ENCODE peak calls at places on chromosomes 16 and 17, in nine cellular contexts. U is esophagus squamous epithelium, V is RWPE1, A is lung, O is HFFc6, Q is GM13977, S is AG10803, B is choroid plexus epithelial cell, J is OCI-LY7. P is an unnamed sample.

GRCh38 chr17:57599271-57600045 is 145.6 kb downstream of the CCDC182 start:
- DNase-seq in U (no peak), V (no peak), A (no peak), O (no peak), Q (no peak), S (no peak), B (no peak), J (peak), P (no peak)

GRCh38 chr16:19095699-19096098 is 18.1 kb upstream of the ITPRIPL2 start:
- DNase-seq in U (no peak), V (peak), A (no peak), O (no peak), Q (peak), S (no peak), B (peak), J (no peak), P (peak)

GRCh38 chr17:50781167-50781566 is 13.8 kb upstream of the ANKRD40CL start:
- DNase-seq in U (no peak), V (no peak), A (no peak), O (no peak), Q (no peak), S (no peak), B (no peak), J (no peak), P (no peak)

GRCh38 chr17:50493744-50494143 is 14.5 kb upstream of the MYCBPAP start:
- DNase-seq in U (no peak), V (no peak), A (no peak), O (no peak), Q (no peak), S (no peak), B (no peak), J (no peak), P (no peak)

GRCh38 chr16:66619036-66619435 is 14.5 kb downstream of the CMTM3 start:
- DNase-seq in U (no peak), V (peak), A (no peak), O (peak), Q (no peak), S (peak), B (peak), J (no peak), P (no peak)

GRCh38 chr17:56973520-56973919 is 4.4 kb upstream of the SCPEP1 start:
- DNase-seq in U (no peak), V (peak), A (peak), O (peak), Q (no peak), S (no peak), B (no peak), J (no peak), P (no peak)

GRCh38 chr16:76676356-76676755 is 399.2 kb downstream of the CNTNAP4 start:
- DNase-seq in U (no peak), V (peak), A (no peak), O (no peak), Q (no peak), S (no peak), B (no peak), J (no peak), P (no peak)

GRCh38 chr16:65037558-65037957 is 84.3 kb downstream of the CDH11 start:
- DNase-seq in U (no peak), V (no peak), A (no peak), O (no peak), Q (no peak), S (no peak), B (no peak), J (no peak), P (no peak)

GRCh38 chr17:58383892-58384462 is 32.0 kb upstream of the SUPT4H1 start:
- DNase-seq in U (no peak), V (no peak), A (no peak), O (no peak), Q (no peak), S (no peak), B (no peak), J (no peak), P (no peak)

GRCh38 chr17:41528959-41529353 is 848 bp upstream of the KRT19 start:
- DNase-seq in U (no peak), V (no peak), A (no peak), O (no peak), Q (no peak), S (no peak), B (no peak), J (no peak), P (no peak)

GRCh38 chr16:25897677-25898076 is 205.9 kb downstream of the HS3ST4 start:
- DNase-seq in U (no peak), V (no peak), A (no peak), O (no peak), Q (no peak), S (no peak), B (no peak), J (no peak), P (no peak)

GRCh38 chr17:704111-704864 is 10.4 kb downstream of the VPS53 start:
- DNase-seq in U (no peak), V (no peak), A (no peak), O (no peak), Q (no peak), S (no peak), B (no peak), J (no peak), P (no peak)

GRCh38 chr17:77515227-77515626 is 374.5 kb downstream of the SEC14L1 start:
- DNase-seq in U (no peak), V (no peak), A (no peak), O (no peak), Q (no peak), S (no peak), B (no peak), J (no peak), P (no peak)

GRCh38 chr17:269616-270514 is 82.7 kb downstream of the RPH3AL start:
- DNase-seq in U (no peak), V (no peak), A (no peak), O (no peak), Q (no peak), S (no peak), B (no peak), J (no peak), P (no peak)

GRCh38 chr17:75549246-75550138 is 24.0 kb downstream of the LLGL2 start:
- DNase-seq in U (no peak), V (peak), A (peak), O (no peak), Q (no peak), S (no peak), B (no peak), J (no peak), P (no peak)

GRCh38 chr17:65055280-65055707 is 1.2 kb downstream of the GNA13 start:
- DNase-seq in U (no peak), V (no peak), A (no peak), O (no peak), Q (no peak), S (no peak), B (no peak), J (peak), P (no peak)

GRCh38 chr17:78781339-78782304 is at the start of gene CYTH1:
- DNase-seq in U (no peak), V (no peak), A (peak), O (no peak), Q (no peak), S (no peak), B (peak), J (peak), P (no peak)

GRCh38 chr17:57892146-57892819 is 42.4 kb upstream of the MRPS23 start:
- DNase-seq in U (peak), V (peak), A (peak), O (peak), Q (peak), S (peak), B (peak), J (peak), P (peak)

GRCh38 chr17:37752482-37752881 is 7.6 kb upstream of the HNF1B start:
- DNase-seq in U (no peak), V (peak), A (no peak), O (peak), Q (no peak), S (peak), B (no peak), J (no peak), P (no peak)

GRCh38 chr17:57142925-57143324 is 57.9 kb downstream of the AKAP1 start:
- DNase-seq in U (no peak), V (no peak), A (no peak), O (peak), Q (no peak), S (peak), B (peak), J (no peak), P (no peak)

GRCh38 chr16:49442805-49443204 is 69.2 kb downstream of the C16orf78 start:
- DNase-seq in U (no peak), V (no peak), A (no peak), O (no peak), Q (no peak), S (no peak), B (no peak), J (no peak), P (no peak)

GRCh38 chr16:8867483-8868271 is 1.1 kb downstream of the CARHSP1 start:
- DNase-seq in U (no peak), V (no peak), A (peak), O (no peak), Q (peak), S (no peak), B (peak), J (peak), P (no peak)

GRCh38 chr16:30429678-30430427 is at the start of gene DCTPP1:
- DNase-seq in U (peak), V (peak), A (peak), O (peak), Q (peak), S (peak), B (peak), J (peak), P (peak)
- TF ChIP-seq CTCF in U (peak), V (peak), A (peak), O (peak), Q (peak), S (peak), B (peak), J (peak), P (peak)

GRCh38 chr17:70089513-70090148 is 14.6 kb downstream of the KCNJ16 start:
- DNase-seq in U (no peak), V (no peak), A (no peak), O (no peak), Q (no peak), S (no peak), B (no peak), J (no peak), P (no peak)
- TF ChIP-seq CTCF in U (no peak), V (no peak), A (no peak), O (no peak), Q (no peak), S (no peak), B (no peak), J (no peak), P (no peak)

DNA sequence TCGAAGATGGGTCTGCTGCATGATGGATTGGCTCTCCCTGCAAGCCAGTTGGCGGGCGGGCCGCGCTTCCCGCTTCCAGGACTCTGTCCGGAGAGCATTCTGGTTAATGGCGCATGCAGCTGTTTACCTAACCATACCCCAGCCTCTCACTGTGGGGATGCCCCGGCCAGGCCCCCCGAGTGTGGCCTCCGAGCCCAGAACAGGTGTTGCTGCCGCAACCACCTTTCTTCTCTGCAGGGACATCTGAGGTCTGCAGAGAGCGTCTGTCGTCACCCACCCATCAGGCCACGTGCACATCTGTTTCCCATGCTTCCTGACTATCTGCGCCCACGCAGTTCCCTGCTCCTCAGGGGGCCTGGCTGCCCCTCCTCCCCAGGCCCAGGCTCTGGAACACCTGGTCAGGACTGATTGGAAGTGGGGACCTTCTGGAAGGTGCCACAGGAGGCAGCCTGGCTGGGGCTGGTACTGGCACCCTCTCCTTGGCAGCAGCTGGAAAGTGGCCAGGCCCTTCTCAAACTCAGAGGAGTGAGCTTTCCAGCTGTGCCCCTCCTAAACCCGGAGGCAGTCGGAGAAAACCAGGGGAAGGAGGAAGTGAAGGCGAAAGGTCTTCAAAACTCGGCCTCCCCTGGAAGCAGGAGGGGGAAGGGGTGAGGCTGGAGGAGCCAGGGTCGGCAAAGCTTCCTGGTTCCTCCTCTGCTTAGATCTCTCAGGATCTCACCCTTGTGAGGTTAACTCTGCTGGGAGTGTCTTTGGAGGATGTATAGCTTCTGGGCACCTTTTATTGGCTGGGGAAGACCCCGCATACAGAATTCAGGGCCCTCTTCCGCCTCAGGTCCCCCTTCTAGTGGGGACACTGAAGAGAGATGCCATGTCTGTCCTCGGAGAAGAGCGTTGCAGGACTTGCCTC is 64.5 kb upstream of the CIBAR2 start:
- DNase-seq in U (no peak), V (no peak), A (no peak), O (no peak), Q (no peak), S (no peak), B (peak), J (no peak), P (no peak)
- TF ChIP-seq CTCF in U (no peak), V (no peak), A (no peak), O (no peak), Q (no peak), S (no peak), B (no peak), J (no peak), P (no peak)

GRCh38 chr17:55859518-55859917 is 108.7 kb downstream of the PCTP start:
- DNase-seq in U (no peak), V (no peak), A (no peak), O (no peak), Q (no peak), S (no peak), B (no peak), J (no peak), P (no peak)
- TF ChIP-seq CTCF in U (no peak), V (no peak), A (no peak), O (no peak), Q (no peak), S (no peak), B (no peak), J (no peak), P (no peak)

DNA sequence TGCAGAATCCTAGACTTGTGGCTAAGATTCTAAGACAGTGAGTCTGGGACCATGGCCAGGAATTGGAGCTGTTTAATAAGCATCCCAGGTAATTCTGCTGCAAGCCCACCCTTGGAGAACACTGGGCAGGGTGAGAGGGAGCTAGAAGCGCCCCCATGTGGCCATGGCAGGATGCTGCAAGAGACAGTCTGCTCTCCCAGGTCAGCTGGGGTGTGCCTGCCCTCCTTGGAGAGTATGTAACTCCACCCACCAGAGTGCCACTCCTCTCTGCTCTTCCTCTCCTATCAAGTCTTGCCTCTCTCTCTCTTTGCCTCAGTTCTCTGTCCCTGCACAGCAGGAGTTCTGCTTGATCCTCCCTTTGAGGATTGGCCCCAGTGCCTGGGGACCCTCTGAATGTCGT is 14.9 kb downstream of the RCVRN start:
- DNase-seq in U (no peak), V (peak), A (no peak), O (peak), Q (peak), S (no peak), B (peak), J (peak), P (peak)
- TF ChIP-seq CTCF in U (peak), V (peak), A (peak), O (peak), Q (peak), S (peak), B (peak), J (peak), P (peak)

GRCh38 chr17:2068101-2068518 is 13.2 kb downstream of the HIC1 start:
- DNase-seq in U (no peak), V (no peak), A (no peak), O (peak), Q (no peak), S (peak), B (peak), J (no peak), P (no peak)
- TF ChIP-seq CTCF in U (no peak), V (no peak), A (no peak), O (peak), Q (no peak), S (peak), B (peak), J (no peak), P (no peak)

GRCh38 chr17:71959129-71959528 is 161.7 kb upstream of the SOX9 start:
- DNase-seq in U (no peak), V (peak), A (no peak), O (no peak), Q (peak), S (peak), B (peak), J (peak), P (no peak)
- TF ChIP-seq CTCF in U (peak), V (peak), A (no peak), O (peak), Q (peak), S (peak), B (peak), J (peak), P (no peak)

GRCh38 chr16:3021449-3022207 is 1.5 kb downstream of the TNFRSF12A start:
- DNase-seq in U (no peak), V (peak), A (peak), O (peak), Q (peak), S (peak), B (peak), J (peak), P (peak)
- TF ChIP-seq CTCF in U (no peak), V (peak), A (no peak), O (peak), Q (peak), S (peak), B (peak), J (peak), P (peak)